ENCODE peak calls at places on chromosome 20, in ten cellular contexts. T, F, G, X, W, B, M, E, Y and O are unnamed samples.

GRCh38 chr20:38307371-38308046 is 3.6 kb downstream of the BPI start:
- DNase-seq in T (peak), F (peak), G (no peak), X (no peak), W (no peak), B (no peak), M (no peak), E (no peak), Y (peak), O (peak)

GRCh38 chr20:61886721-61887658 is 178.7 kb downstream of the TAF4 start:
- DNase-seq in T (peak), F (peak), G (peak), X (no peak), W (no peak), B (peak), M (peak), E (no peak), Y (peak), O (peak)

GRCh38 chr20:62808211-62808865 is 3.7 kb downstream of the OGFR start:
- DNase-seq in T (peak), F (peak), G (peak), X (peak), W (peak), B (no peak), M (peak), E (no peak), Y (peak), O (no peak)

GRCh38 chr20:33099842-33100538 is 20.5 kb downstream of the BPIFB4 start:
- DNase-seq in T (no peak), F (peak), G (no peak), X (no peak), W (no peak), B (no peak), M (no peak), E (no peak), Y (no peak), O (peak)

GRCh38 chr20:41081276-41081814 is 52.7 kb downstream of the TOP1 start:
- DNase-seq in T (no peak), F (no peak), G (no peak), X (no peak), W (no peak), B (no peak), M (no peak), E (no peak), Y (peak), O (no peak)

GRCh38 chr20:46408281-46408731 is 1.9 kb upstream of the ELMO2 start:
- DNase-seq in T (peak), F (peak), G (no peak), X (no peak), W (no peak), B (no peak), M (no peak), E (no peak), Y (no peak), O (peak)

GRCh38 chr20:62832951-62833391 is 16.1 kb downstream of the COL9A3 start:
- DNase-seq in T (no peak), F (peak), G (no peak), X (no peak), W (no peak), B (peak), M (no peak), E (no peak), Y (no peak), O (no peak)

GRCh38 chr20:37345339-37346231 is at the start of gene SRC:
- DNase-seq in T (peak), F (peak), G (peak), X (peak), W (peak), B (no peak), M (peak), E (no peak), Y (peak), O (no peak)

GRCh38 chr20:52060794-52061714 is 130.5 kb downstream of the ZFP64 start:
- DNase-seq in T (peak), F (peak), G (peak), X (no peak), W (no peak), B (no peak), M (peak), E (no peak), Y (peak), O (no peak)

GRCh38 chr20:50385733-50386640 is 124.2 kb upstream of the PTPN1 start:
- DNase-seq in T (no peak), F (no peak), G (no peak), X (no peak), W (peak), B (no peak), M (no peak), E (no peak), Y (peak), O (no peak)

GRCh38 chr20:14055127-14055742 is 59.9 kb downstream of the MACROD2 start:
- DNase-seq in T (peak), F (peak), G (peak), X (no peak), W (no peak), B (peak), M (peak), E (peak), Y (peak), O (no peak)

GRCh38 chr20:62501801-62502495 is 26.2 kb upstream of the GATA5 start:
- DNase-seq in T (peak), F (peak), G (no peak), X (no peak), W (peak), B (no peak), M (no peak), E (no peak), Y (peak), O (peak)

GRCh38 chr20:11001767-11002540 is 328.2 kb upstream of the JAG1 start:
- DNase-seq in T (peak), F (peak), G (no peak), X (no peak), W (no peak), B (peak), M (no peak), E (peak), Y (peak), O (peak)

GRCh38 chr20:25453035-25453810 is 45.8 kb downstream of the GINS1 start:
- DNase-seq in T (peak), F (peak), G (peak), X (no peak), W (no peak), B (no peak), M (no peak), E (peak), Y (peak), O (peak)

GRCh38 chr20:22946594-22946993 is 88.5 kb upstream of the SSTR4 start:
- DNase-seq in T (no peak), F (no peak), G (no peak), X (no peak), W (no peak), B (no peak), M (no peak), E (no peak), Y (peak), O (no peak)

GRCh38 chr20:62409935-62410741 is 3.1 kb upstream of the CABLES2 start:
- DNase-seq in T (peak), F (peak), G (peak), X (peak), W (peak), B (no peak), M (peak), E (no peak), Y (peak), O (no peak)

GRCh38 chr20:22001886-22002285 is 296.4 kb downstream of the PAX1 start:
- DNase-seq in T (peak), F (peak), G (no peak), X (no peak), W (no peak), B (no peak), M (no peak), E (no peak), Y (no peak), O (peak)

GRCh38 chr20:45874576-45874975 is 6.5 kb upstream of the ZSWIM1 start:
- DNase-seq in T (no peak), F (no peak), G (no peak), X (no peak), W (no peak), B (no peak), M (no peak), E (no peak), Y (no peak), O (no peak)

GRCh38 chr20:25278636-25279361 is 30.9 kb downstream of the PYGB start:
- DNase-seq in T (no peak), F (no peak), G (no peak), X (peak), W (no peak), B (no peak), M (no peak), E (no peak), Y (no peak), O (no peak)

GRCh38 chr20:20820104-20820503 is 107.7 kb upstream of the RALGAPA2 start:
- DNase-seq in T (no peak), F (peak), G (no peak), X (no peak), W (no peak), B (no peak), M (no peak), E (no peak), Y (peak), O (no peak)

GRCh38 chr20:38339993-38340392 is 6.3 kb upstream of the LBP start:
- DNase-seq in T (no peak), F (no peak), G (no peak), X (no peak), W (no peak), B (no peak), M (no peak), E (no peak), Y (no peak), O (no peak)

GRCh38 chr20:59820204-59821041 is 113.0 kb downstream of the SYCP2 start:
- DNase-seq in T (peak), F (no peak), G (peak), X (peak), W (no peak), B (no peak), M (no peak), E (no peak), Y (no peak), O (peak)

GRCh38 chr20:17536944-17537444 is 5.8 kb upstream of the BFSP1 start:
- DNase-seq in T (peak), F (peak), G (peak), X (peak), W (peak), B (no peak), M (peak), E (peak), Y (peak), O (no peak)

GRCh38 chr20:59790388-59790787 is 143.0 kb downstream of the SYCP2 start:
- DNase-seq in T (no peak), F (peak), G (no peak), X (no peak), W (no peak), B (no peak), M (no peak), E (no peak), Y (no peak), O (no peak)

GRCh38 chr20:43955244-43956191 is 40.9 kb downstream of the TOX2 start:
- DNase-seq in T (peak), F (peak), G (no peak), X (no peak), W (peak), B (no peak), M (no peak), E (peak), Y (peak), O (peak)

GRCh38 chr20:41619360-41620115 is 1.4 kb upstream of the CHD6 start:
- DNase-seq in T (no peak), F (no peak), G (no peak), X (no peak), W (no peak), B (no peak), M (no peak), E (no peak), Y (peak), O (no peak)

GRCh38 chr20:45218133-45218532 is 3.0 kb upstream of the SEMG2 start:
- DNase-seq in T (no peak), F (no peak), G (no peak), X (no peak), W (no peak), B (no peak), M (no peak), E (no peak), Y (no peak), O (no peak)

GRCh38 chr20:23583526-23583925 is 15.2 kb upstream of the CST9L start:
- DNase-seq in T (peak), F (no peak), G (no peak), X (no peak), W (no peak), B (no peak), M (no peak), E (no peak), Y (no peak), O (peak)

GRCh38 chr20:32231847-32232246 is 24.2 kb downstream of the POFUT1 start:
- DNase-seq in T (no peak), F (no peak), G (no peak), X (no peak), W (peak), B (no peak), M (no peak), E (no peak), Y (peak), O (no peak)

GRCh38 chr20:59835057-59835447 is 98.4 kb downstream of the SYCP2 start:
- DNase-seq in T (no peak), F (peak), G (peak), X (peak), W (no peak), B (no peak), M (no peak), E (no peak), Y (peak), O (no peak)

GRCh38 chr20:51735728-51736600 is 32.2 kb downstream of the ATP9A start:
- DNase-seq in T (no peak), F (no peak), G (no peak), X (no peak), W (no peak), B (no peak), M (no peak), E (no peak), Y (no peak), O (no peak)

GRCh38 chr20:34985439-34986310 is 30.0 kb downstream of the MYH7B start:
- DNase-seq in T (no peak), F (no peak), G (no peak), X (peak), W (no peak), B (no peak), M (no peak), E (no peak), Y (no peak), O (no peak)

GRCh38 chr20:63446174-63447024 is 26.1 kb downstream of the KCNQ2 start:
- DNase-seq in T (no peak), F (no peak), G (no peak), X (no peak), W (no peak), B (no peak), M (no peak), E (no peak), Y (no peak), O (no peak)

GRCh38 chr20:45487231-45487635 is 17.7 kb downstream of the WFDC2 start:
- DNase-seq in T (no peak), F (no peak), G (no peak), X (no peak), W (no peak), B (no peak), M (no peak), E (no peak), Y (no peak), O (no peak)

GRCh38 chr20:62500237-62500864 is 24.6 kb upstream of the GATA5 start:
- DNase-seq in T (peak), F (peak), G (peak), X (peak), W (peak), B (peak), M (no peak), E (no peak), Y (peak), O (peak)

GRCh38 chr20:34553366-34553867 is 5.1 kb upstream of the MAP1LC3A start:
- DNase-seq in T (no peak), F (no peak), G (peak), X (no peak), W (no peak), B (no peak), M (no peak), E (no peak), Y (no peak), O (no peak)